ENCODE peak calls at places on chromosomes 4 and X, in eight cellular contexts. D, J, B, Q, N, O, P and I are unnamed samples.

GRCh38 chr4:8115916-8116315 is 42.7 kb downstream of the ABLIM2 start:
- DNase-seq in D (no peak), N (no peak), P (no peak), Q (no peak), J (no peak), B (no peak), O (no peak), I (no peak)

GRCh38 chr4:84803720-84804119 is 162.8 kb downstream of the WDFY3 start:
- DNase-seq in J (peak), P (peak), N (no peak), B (no peak), Q (no peak), O (peak), D (no peak), I (no peak)

GRCh38 chrX:102345916-102346315 is 93.9 kb downstream of the NXF2B start:
- DNase-seq in Q (no peak), P (peak), O (peak), B (peak), J (peak), N (no peak), D (no peak), I (no peak)

GRCh38 chr4:15339732-15340131 is 88.1 kb upstream of the C1QTNF7 start:
- DNase-seq in D (no peak), Q (no peak), P (no peak), J (no peak), O (no peak), N (no peak), B (no peak), I (no peak)

GRCh38 chrX:39137363-39137954 is 336.2 kb downstream of the MID1IP1 start:
- DNase-seq in J (no peak), B (no peak), O (no peak), Q (peak), D (no peak), N (no peak), P (no peak), I (no peak)

GRCh38 chr4:170047774-170048354 is 21.7 kb upstream of the MFAP3L start:
- DNase-seq in Q (peak), D (peak), P (peak), O (peak), J (peak), B (peak), N (no peak), I (peak)

GRCh38 chr4:7655549-7656243 is 221.0 kb upstream of the PSAPL1 start:
- DNase-seq in B (peak), J (no peak), P (no peak), O (no peak), D (peak), N (no peak), Q (no peak), I (no peak)

GRCh38 chrX:2691543-2692220 is 587 bp downstream of the CD99 start:
- DNase-seq in P (peak), D (no peak), N (no peak), J (peak), B (no peak), O (peak), Q (no peak), I (no peak)

GRCh38 chr4:2132438-2132837 is 73.3 kb downstream of the NAT8L start:
- DNase-seq in B (no peak), J (no peak), Q (no peak), P (peak), N (no peak), D (no peak), O (no peak), I (no peak)

GRCh38 chr4:72006576-72006975 is 25.2 kb upstream of the NPFFR2 start:
- DNase-seq in D (no peak), Q (no peak), O (peak), J (peak), N (peak), B (no peak), P (peak), I (peak)

GRCh38 chr4:140971077-140971792 is 162.0 kb downstream of the RNF150 start:
- DNase-seq in J (no peak), P (no peak), O (no peak), B (no peak), D (no peak), N (no peak), Q (no peak), I (no peak)

GRCh38 chr4:153402366-153402765 is 57.9 kb downstream of the MND1 start:
- DNase-seq in O (no peak), P (peak), Q (no peak), D (no peak), B (no peak), N (no peak), J (no peak), I (peak)

GRCh38 chr4:62208921-62209320 is 1008.8 kb downstream of the ADGRL3 start:
- DNase-seq in J (no peak), O (no peak), D (no peak), B (no peak), P (no peak), Q (no peak), N (no peak), I (no peak)